ENCODE peak calls at places on chromosomes 13 and 19, in four cellular contexts. One of them, this sample, is unnamed.

GRCh38 chr13:32298695-32299094 is 16.5 kb downstream of the ZAR1L start:
- DNase-seq in thoracic aorta: no peak
- DNase-seq in body of pancreas: no peak
- DNase-seq in A549: no peak
- DNase-seq in this sample: no peak

GRCh38 chr13:26956532-26957142 is 196.1 kb upstream of the GPR12 start:
- DNase-seq in thoracic aorta: no peak
- DNase-seq in A549: no peak
- DNase-seq in body of pancreas: no peak
- DNase-seq in this sample: no peak

GRCh38 chr13:50893211-50893852 is 16.3 kb upstream of the RNASEH2B start:
- DNase-seq in body of pancreas: no peak
- DNase-seq in thoracic aorta: no peak
- DNase-seq in A549: no peak
- DNase-seq in this sample: no peak

GRCh38 chr13:36887758-36888521 is 32.1 kb downstream of the SMAD9 start:
- DNase-seq in thoracic aorta: no peak
- DNase-seq in A549: no peak
- DNase-seq in body of pancreas: no peak
- DNase-seq in this sample: no peak

GRCh38 chr19:53977991-53978731 is 13.3 kb upstream of the CACNG6 start:
- DNase-seq in body of pancreas: peak; percentile 49
- DNase-seq in thoracic aorta: peak; percentile 3
- DNase-seq in A549: peak; percentile 99
- DNase-seq in this sample: peak; percentile 26

GRCh38 chr13:32323912-32324311 is 8.6 kb downstream of the BRCA2 start:
- DNase-seq in body of pancreas: no peak
- DNase-seq in A549: no peak
- DNase-seq in thoracic aorta: no peak
- DNase-seq in this sample: no peak

GRCh38 chr19:15299568-15300409 is 32.5 kb downstream of the BRD4 start:
- DNase-seq in body of pancreas: no peak
- DNase-seq in thoracic aorta: no peak
- DNase-seq in A549: no peak
- DNase-seq in this sample: no peak

GRCh38 chr13:58949646-58950045 is 1214.1 kb downstream of the DIAPH3 start:
- DNase-seq in body of pancreas: no peak
- DNase-seq in thoracic aorta: no peak
- DNase-seq in A549: no peak
- DNase-seq in this sample: no peak

GRCh38 chr19:7673995-7674667 is 2.8 kb upstream of the MCEMP1 start:
- DNase-seq in body of pancreas: peak; percentile 73
- DNase-seq in A549: peak; percentile 47
- DNase-seq in thoracic aorta: no peak
- DNase-seq in this sample: peak; percentile 76

GRCh38 chr19:27925202-27925601 is 1287.7 kb downstream of the UQCRFS1 start:
- DNase-seq in body of pancreas: no peak
- DNase-seq in thoracic aorta: no peak
- DNase-seq in A549: no peak
- DNase-seq in this sample: no peak

GRCh38 chr13:20128459-20128927 is 32.4 kb downstream of the GJA3 start:
- DNase-seq in A549: no peak
- DNase-seq in body of pancreas: peak; percentile 60
- DNase-seq in thoracic aorta: no peak
- DNase-seq in this sample: peak; percentile 66

GRCh38 chr13:45875951-45876350 is 24.4 kb upstream of the SIAH3 start:
- DNase-seq in A549: no peak
- DNase-seq in body of pancreas: no peak
- DNase-seq in thoracic aorta: no peak
- DNase-seq in this sample: no peak

GRCh38 chr13:98239156-98240076 is 62.3 kb upstream of the RNF113B start:
- DNase-seq in A549: no peak
- DNase-seq in body of pancreas: no peak
- DNase-seq in thoracic aorta: no peak
- DNase-seq in this sample: no peak

GRCh38 chr13:71674776-71675352 is 192.1 kb downstream of the DACH1 start:
- DNase-seq in thoracic aorta: no peak
- DNase-seq in A549: no peak
- DNase-seq in body of pancreas: no peak
- DNase-seq in this sample: no peak

GRCh38 chr13:59877933-59878332 is 285.8 kb downstream of the DIAPH3 start:
- DNase-seq in thoracic aorta: no peak
- DNase-seq in A549: no peak
- DNase-seq in body of pancreas: no peak
- DNase-seq in this sample: no peak

GRCh38 chr13:21576424-21576823 is 27.5 kb downstream of the MICU2 start:
- DNase-seq in body of pancreas: no peak
- DNase-seq in A549: no peak
- DNase-seq in thoracic aorta: no peak
- DNase-seq in this sample: no peak

GRCh38 chr19:30968210-30968609 is 381.0 kb downstream of the TSHZ3 start:
- DNase-seq in thoracic aorta: no peak
- DNase-seq in A549: no peak
- DNase-seq in body of pancreas: no peak
- DNase-seq in this sample: peak; percentile 51

GRCh38 chr13:107581009-107581408 is 634.3 kb downstream of the LIG4 start:
- DNase-seq in body of pancreas: no peak
- DNase-seq in thoracic aorta: no peak
- DNase-seq in A549: no peak
- DNase-seq in this sample: no peak

GRCh38 chr19:12778020-12778904 is 2.9 kb upstream of the HOOK2 start:
- DNase-seq in A549: no peak
- DNase-seq in body of pancreas: peak; percentile 93
- DNase-seq in thoracic aorta: no peak
- DNase-seq in this sample: peak; percentile 79

GRCh38 chr13:30731658-30732390 is 3.5 kb upstream of the ALOX5AP start:
- DNase-seq in body of pancreas: no peak
- DNase-seq in A549: no peak
- DNase-seq in thoracic aorta: no peak
- DNase-seq in this sample: no peak
- H3K4me1 ChIP-seq in body of pancreas: no peaks in the 10 kb centered on the region
- H3K4me1 ChIP-seq in A549: peaks cover 12% of the 10 kb centered on the region
- H3K4me1 ChIP-seq in thoracic aorta: peaks cover 9% of the 10 kb centered on the region
- H3K4me1 ChIP-seq in this sample: no peaks in the 10 kb centered on the region

DNA sequence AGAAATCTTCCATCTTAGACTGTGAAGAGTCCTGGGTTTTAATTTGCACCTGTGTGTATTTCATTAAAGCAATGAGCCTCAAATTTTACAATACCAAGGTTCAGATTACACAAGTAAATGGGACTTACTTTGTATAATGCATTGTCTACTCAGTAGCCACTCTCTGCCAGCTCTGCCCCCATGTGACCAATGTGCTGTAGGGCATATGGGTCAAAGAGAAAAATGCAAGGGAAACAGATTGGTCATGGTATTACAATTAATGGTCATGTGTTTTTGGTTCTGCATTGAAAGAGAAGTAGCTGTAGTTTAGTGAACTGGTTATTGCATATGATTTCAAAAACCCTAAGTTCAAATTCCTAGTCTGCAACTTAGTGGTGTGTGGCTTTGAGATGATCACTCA is 545.5 kb downstream of the SUCLA2 start:
- DNase-seq in thoracic aorta: no peak
- DNase-seq in body of pancreas: no peak
- DNase-seq in A549: no peak
- DNase-seq in this sample: no peak
- TF ChIP-seq CTCF in thoracic aorta: no peak
- TF ChIP-seq CTCF in body of pancreas: no peak
- TF ChIP-seq CTCF in A549: no peak
- TF ChIP-seq CTCF in this sample: no peak

GRCh38 chr19:5030822-5031221 is 61.9 kb downstream of the KDM4B start:
- DNase-seq in body of pancreas: no peak
- DNase-seq in thoracic aorta: no peak
- DNase-seq in A549: no peak
- DNase-seq in this sample: no peak

GRCh38 chr19:5032101-5032967 is 63.4 kb downstream of the KDM4B start:
- DNase-seq in thoracic aorta: no peak
- DNase-seq in A549: no peak
- DNase-seq in body of pancreas: no peak
- DNase-seq in this sample: no peak

GRCh38 chr19:5028229-5028886 is 59.4 kb downstream of the KDM4B start:
- DNase-seq in thoracic aorta: no peak
- DNase-seq in A549: no peak
- DNase-seq in body of pancreas: no peak
- DNase-seq in this sample: no peak

GRCh38 chr19:5031231-5032100 is 62.6 kb downstream of the KDM4B start:
- DNase-seq in body of pancreas: peak; percentile 82
- DNase-seq in A549: peak; percentile 81
- DNase-seq in thoracic aorta: no peak
- DNase-seq in this sample: peak; percentile 82

DNA sequence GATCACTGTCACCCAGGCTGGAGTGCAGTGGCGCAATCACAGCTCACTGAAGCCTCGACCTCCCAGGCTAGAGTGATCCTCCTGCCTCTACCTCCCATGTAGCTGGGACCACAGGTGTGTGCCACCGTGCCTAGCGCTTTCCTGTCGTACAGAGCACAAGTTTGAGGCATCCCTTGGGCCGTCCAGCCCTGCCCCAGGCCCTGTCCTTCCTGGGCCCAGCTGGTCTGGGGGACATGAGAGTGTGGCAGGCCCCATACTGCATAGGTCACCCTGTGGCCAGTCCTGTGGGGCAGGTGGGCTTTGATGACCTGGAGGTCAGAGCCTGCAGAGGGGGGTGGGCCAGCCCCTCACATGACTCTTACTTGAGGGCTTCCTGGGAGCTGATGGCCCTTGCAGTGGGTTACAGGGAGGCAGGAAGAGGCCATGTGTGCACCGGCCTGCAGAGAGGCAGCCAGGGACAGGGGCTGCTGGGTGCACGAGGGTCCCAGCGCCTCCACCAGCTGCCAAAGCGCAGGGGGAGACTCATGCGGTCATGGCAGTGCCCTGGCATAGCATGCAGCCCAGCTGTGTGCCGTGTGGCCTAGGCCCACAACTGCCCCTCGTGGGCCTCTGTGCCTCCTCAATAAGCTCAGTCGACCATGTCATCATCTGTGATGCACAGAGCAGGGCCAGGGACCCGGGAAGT is 61.4 kb downstream of the KDM4B start:
- DNase-seq in body of pancreas: no peak
- DNase-seq in A549: no peak
- DNase-seq in thoracic aorta: no peak
- DNase-seq in this sample: no peak
- H3K4me1 ChIP-seq in body of pancreas: peaks cover 13% of the 10 kb centered on the region
- H3K4me1 ChIP-seq in A549: peaks cover 5% of the 10 kb centered on the region
- H3K4me1 ChIP-seq in thoracic aorta: peaks cover 3% of the 10 kb centered on the region
- H3K4me1 ChIP-seq in this sample: no peaks in the 10 kb centered on the region

GRCh38 chr19:13872695-13873389 is 4.1 kb upstream of the NANOS3 start:
- DNase-seq in A549: peak; percentile 71
- DNase-seq in thoracic aorta: no peak
- DNase-seq in body of pancreas: peak; percentile 28
- DNase-seq in this sample: no peak
- TF ChIP-seq CTCF in A549: peak; percentile 37
- TF ChIP-seq CTCF in thoracic aorta: no peak
- TF ChIP-seq CTCF in body of pancreas: peak; percentile 11
- TF ChIP-seq CTCF in this sample: no peak

GRCh38 chr13:106114981-106115554 is 420.4 kb downstream of the EFNB2 start:
- DNase-seq in A549: no peak
- DNase-seq in thoracic aorta: no peak
- DNase-seq in body of pancreas: no peak
- DNase-seq in this sample: no peak
- H3K4me1 ChIP-seq in A549: peaks cover 11% of the 10 kb centered on the region
- H3K4me1 ChIP-seq in thoracic aorta: no peaks in the 10 kb centered on the region
- H3K4me1 ChIP-seq in body of pancreas: no peaks in the 10 kb centered on the region
- H3K4me1 ChIP-seq in this sample: no peaks in the 10 kb centered on the region

This sample was measured in mucosa of descending colon.